ENCODE peak calls at places on chromosome 15, in four cellular contexts. One of them, this sample, is unnamed.

GRCh38 chr15:57758556-57758955 is 52.0 kb downstream of the POLR2M start:
- DNase-seq in posterior cingulate gyrus: no peak
- DNase-seq in stimulated activated CD4-positive, alpha-beta T cell treated with anti-CD3 and anti-CD28 coated beads, Interleukin-12 subunit alpha, Interleukin-12 subunit beta, amount 100 ng/mL, for 48 hours: no peak
- DNase-seq in HT-29: no peak
- DNase-seq in this sample: no peak

GRCh38 chr15:96309143-96309542 is 21.4 kb upstream of the NR2F2 start:
- DNase-seq in HT-29: no peak
- DNase-seq in stimulated activated CD4-positive, alpha-beta T cell treated with anti-CD3 and anti-CD28 coated beads, Interleukin-12 subunit alpha, Interleukin-12 subunit beta, amount 100 ng/mL, for 48 hours: no peak
- DNase-seq in posterior cingulate gyrus: no peak
- DNase-seq in this sample: no peak

GRCh38 chr15:57534279-57534678 is 57.4 kb upstream of the MYZAP start:
- DNase-seq in HT-29: no peak
- DNase-seq in stimulated activated CD4-positive, alpha-beta T cell treated with anti-CD3 and anti-CD28 coated beads, Interleukin-12 subunit alpha, Interleukin-12 subunit beta, amount 100 ng/mL, for 48 hours: no peak
- DNase-seq in posterior cingulate gyrus: no peak
- DNase-seq in this sample: no peak

GRCh38 chr15:72074335-72075060 is 43.5 kb downstream of the MYO9A start:
- DNase-seq in posterior cingulate gyrus: no peak
- DNase-seq in stimulated activated CD4-positive, alpha-beta T cell treated with anti-CD3 and anti-CD28 coated beads, Interleukin-12 subunit alpha, Interleukin-12 subunit beta, amount 100 ng/mL, for 48 hours: no peak
- DNase-seq in HT-29: no peak
- DNase-seq in this sample: no peak

GRCh38 chr15:48205981-48206380 is at the start of gene SLC12A1:
- DNase-seq in HT-29: no peak
- DNase-seq in posterior cingulate gyrus: no peak
- DNase-seq in stimulated activated CD4-positive, alpha-beta T cell treated with anti-CD3 and anti-CD28 coated beads, Interleukin-12 subunit alpha, Interleukin-12 subunit beta, amount 100 ng/mL, for 48 hours: no peak
- DNase-seq in this sample: no peak

GRCh38 chr15:62432702-62433398 is 267.8 kb upstream of the C2CD4B start:
- DNase-seq in HT-29: no peak
- DNase-seq in posterior cingulate gyrus: no peak
- DNase-seq in stimulated activated CD4-positive, alpha-beta T cell treated with anti-CD3 and anti-CD28 coated beads, Interleukin-12 subunit alpha, Interleukin-12 subunit beta, amount 100 ng/mL, for 48 hours: no peak
- DNase-seq in this sample: no peak

GRCh38 chr15:94991718-94992117 is 760.4 kb downstream of the MCTP2 start:
- DNase-seq in stimulated activated CD4-positive, alpha-beta T cell treated with anti-CD3 and anti-CD28 coated beads, Interleukin-12 subunit alpha, Interleukin-12 subunit beta, amount 100 ng/mL, for 48 hours: no peak
- DNase-seq in HT-29: no peak
- DNase-seq in posterior cingulate gyrus: no peak
- DNase-seq in this sample: no peak

GRCh38 chr15:72532991-72533601 is 59.0 kb downstream of the ARIH1 start:
- DNase-seq in stimulated activated CD4-positive, alpha-beta T cell treated with anti-CD3 and anti-CD28 coated beads, Interleukin-12 subunit alpha, Interleukin-12 subunit beta, amount 100 ng/mL, for 48 hours: no peak
- DNase-seq in posterior cingulate gyrus: no peak
- DNase-seq in HT-29: peak
- DNase-seq in this sample: no peak

GRCh38 chr15:92633001-92633400 is 22.6 kb downstream of the FAM174B start:
- DNase-seq in stimulated activated CD4-positive, alpha-beta T cell treated with anti-CD3 and anti-CD28 coated beads, Interleukin-12 subunit alpha, Interleukin-12 subunit beta, amount 100 ng/mL, for 48 hours: no peak
- DNase-seq in HT-29: no peak
- DNase-seq in posterior cingulate gyrus: no peak
- DNase-seq in this sample: no peak

GRCh38 chr15:101011582-101011981 is 92.4 kb downstream of the LRRK1 start:
- DNase-seq in posterior cingulate gyrus: no peak
- DNase-seq in stimulated activated CD4-positive, alpha-beta T cell treated with anti-CD3 and anti-CD28 coated beads, Interleukin-12 subunit alpha, Interleukin-12 subunit beta, amount 100 ng/mL, for 48 hours: no peak
- DNase-seq in HT-29: no peak
- DNase-seq in this sample: no peak

GRCh38 chr15:91593653-91594052 is 259.9 kb upstream of the SLCO3A1 start:
- DNase-seq in stimulated activated CD4-positive, alpha-beta T cell treated with anti-CD3 and anti-CD28 coated beads, Interleukin-12 subunit alpha, Interleukin-12 subunit beta, amount 100 ng/mL, for 48 hours: no peak
- DNase-seq in posterior cingulate gyrus: no peak
- DNase-seq in HT-29: no peak
- DNase-seq in this sample: no peak

GRCh38 chr15:69337133-69337532 is 38.4 kb downstream of the PAQR5 start:
- DNase-seq in HT-29: peak
- DNase-seq in posterior cingulate gyrus: no peak
- DNase-seq in stimulated activated CD4-positive, alpha-beta T cell treated with anti-CD3 and anti-CD28 coated beads, Interleukin-12 subunit alpha, Interleukin-12 subunit beta, amount 100 ng/mL, for 48 hours: no peak
- DNase-seq in this sample: no peak

GRCh38 chr15:95169701-95170459 is 938.5 kb downstream of the MCTP2 start:
- DNase-seq in HT-29: no peak
- DNase-seq in stimulated activated CD4-positive, alpha-beta T cell treated with anti-CD3 and anti-CD28 coated beads, Interleukin-12 subunit alpha, Interleukin-12 subunit beta, amount 100 ng/mL, for 48 hours: no peak
- DNase-seq in posterior cingulate gyrus: peak
- DNase-seq in this sample: no peak

GRCh38 chr15:67175643-67176071 is 78.8 kb downstream of the AAGAB start:
- DNase-seq in posterior cingulate gyrus: no peak
- DNase-seq in stimulated activated CD4-positive, alpha-beta T cell treated with anti-CD3 and anti-CD28 coated beads, Interleukin-12 subunit alpha, Interleukin-12 subunit beta, amount 100 ng/mL, for 48 hours: no peak
- DNase-seq in HT-29: no peak
- DNase-seq in this sample: no peak

GRCh38 chr15:39394534-39394933 is 186.3 kb upstream of the THBS1 start:
- DNase-seq in stimulated activated CD4-positive, alpha-beta T cell treated with anti-CD3 and anti-CD28 coated beads, Interleukin-12 subunit alpha, Interleukin-12 subunit beta, amount 100 ng/mL, for 48 hours: no peak
- DNase-seq in posterior cingulate gyrus: no peak
- DNase-seq in HT-29: no peak
- DNase-seq in this sample: no peak

GRCh38 chr15:35061171-35062163 is 23.6 kb downstream of the NANOGP8 start:
- DNase-seq in stimulated activated CD4-positive, alpha-beta T cell treated with anti-CD3 and anti-CD28 coated beads, Interleukin-12 subunit alpha, Interleukin-12 subunit beta, amount 100 ng/mL, for 48 hours: no peak
- DNase-seq in posterior cingulate gyrus: no peak
- DNase-seq in HT-29: no peak
- DNase-seq in this sample: no peak

GRCh38 chr15:69265347-69265955 is 33.3 kb upstream of the PAQR5 start:
- DNase-seq in posterior cingulate gyrus: no peak
- DNase-seq in stimulated activated CD4-positive, alpha-beta T cell treated with anti-CD3 and anti-CD28 coated beads, Interleukin-12 subunit alpha, Interleukin-12 subunit beta, amount 100 ng/mL, for 48 hours: no peak
- DNase-seq in HT-29: peak
- DNase-seq in this sample: no peak

GRCh38 chr15:59222906-59223579 is 16.4 kb downstream of the LDHAL6B start:
- DNase-seq in posterior cingulate gyrus: no peak
- DNase-seq in stimulated activated CD4-positive, alpha-beta T cell treated with anti-CD3 and anti-CD28 coated beads, Interleukin-12 subunit alpha, Interleukin-12 subunit beta, amount 100 ng/mL, for 48 hours: no peak
- DNase-seq in HT-29: no peak
- DNase-seq in this sample: no peak

GRCh38 chr15:77033729-77034619 is 36.9 kb downstream of the TSPAN3 start:
- DNase-seq in posterior cingulate gyrus: no peak
- DNase-seq in stimulated activated CD4-positive, alpha-beta T cell treated with anti-CD3 and anti-CD28 coated beads, Interleukin-12 subunit alpha, Interleukin-12 subunit beta, amount 100 ng/mL, for 48 hours: no peak
- DNase-seq in HT-29: no peak
- DNase-seq in this sample: no peak

GRCh38 chr15:67715166-67715565 is 110.1 kb upstream of the SKOR1 start:
- DNase-seq in stimulated activated CD4-positive, alpha-beta T cell treated with anti-CD3 and anti-CD28 coated beads, Interleukin-12 subunit alpha, Interleukin-12 subunit beta, amount 100 ng/mL, for 48 hours: no peak
- DNase-seq in HT-29: no peak
- DNase-seq in posterior cingulate gyrus: no peak
- DNase-seq in this sample: no peak